ENCODE peak calls at places on chromosome 21, in six cellular contexts. K is Peyer's patch, I is heart right ventricle, H is tibial artery, X is cardiac muscle cell, N is A549. P is an unnamed sample. For H3K4me1, the result is how much of the 10 kb centered on the place peaks cover.

GRCh38 chr21:31117046-31117916 is 79.0 kb upstream of the KRTAP19-8 start:
- DNase-seq in K (no peak), I (no peak), H (no peak), X (no peak), N (no peak), P (no peak)

GRCh38 chr21:29209696-29210095 is 79.3 kb downstream of the MAP3K7CL start:
- DNase-seq in K (no peak), I (no peak), H (no peak), X (no peak), N (no peak), P (no peak)

GRCh38 chr21:28669331-28669730 is 323.3 kb downstream of the LTN1 start:
- DNase-seq in K (no peak), I (no peak), H (no peak), X (no peak), N (no peak), P (no peak)

GRCh38 chr21:33169360-33169759 is 60.4 kb upstream of the IFNAR2 start:
- DNase-seq in K (no peak), I (no peak), H (no peak), X (no peak), N (no peak), P (no peak)

GRCh38 chr21:25171438-25171837 is 435.8 kb downstream of the MRPL39 start:
- DNase-seq in K (no peak), I (no peak), H (no peak), X (no peak), N (no peak), P (no peak)

GRCh38 chr21:33075128-33075527 is 5.2 kb downstream of the OLIG1 start:
- DNase-seq in K (no peak), I (no peak), H (no peak), X (peak), N (no peak), P (no peak)

GRCh38 chr21:29257701-29258100 is 41.0 kb upstream of the BACH1 start:
- DNase-seq in K (no peak), I (no peak), H (no peak), X (no peak), N (no peak), P (no peak)

GRCh38 chr21:33578959-33579542 is 9.4 kb downstream of the DONSON start:
- DNase-seq in K (no peak), I (no peak), H (no peak), X (no peak), N (no peak), P (no peak)

GRCh38 chr21:15826147-15826780 is 96.5 kb downstream of the USP25 start:
- DNase-seq in K (no peak), I (peak), H (no peak), X (peak), N (peak), P (no peak)

GRCh38 chr21:22842875-22843274 is 1844.7 kb downstream of the NCAM2 start:
- DNase-seq in K (no peak), I (no peak), H (no peak), X (peak), N (no peak), P (no peak)

GRCh38 chr21:35696644-35697043 is 363.7 kb downstream of the SETD4 start:
- DNase-seq in K (no peak), I (no peak), H (no peak), X (peak), N (no peak), P (no peak)

GRCh38 chr21:33543505-33544129 is 779 bp downstream of the SON start:
- DNase-seq in K (no peak), I (peak), H (no peak), X (no peak), N (no peak), P (peak)

GRCh38 chr21:25691931-25692330 is 42.8 kb downstream of the ATP5PF start:
- DNase-seq in K (no peak), I (no peak), H (no peak), X (no peak), N (no peak), P (no peak)

GRCh38 chr21:44300262-44300959 is 558 bp downstream of the PFKL start:
- DNase-seq in K (peak), I (peak), H (peak), X (peak), N (peak), P (peak)

GRCh38 chr21:28639742-28640141 is 352.9 kb downstream of the LTN1 start:
- DNase-seq in K (no peak), I (no peak), H (no peak), X (no peak), N (no peak), P (no peak)

GRCh38 chr21:19853709-19854575 is 1144.3 kb upstream of the NCAM2 start:
- DNase-seq in K (peak), I (no peak), H (no peak), X (no peak), N (no peak), P (peak)
- H3K4me1 ChIP-seq in K (under half), I (under half), H (under half), X (under half), N (under half), P (under half)

GRCh38 chr21:26773058-26773457 is 72.2 kb downstream of the ADAMTS1 start:
- DNase-seq in K (no peak), I (no peak), H (no peak), X (no peak), N (no peak), P (no peak)

GRCh38 chr21:26766826-26767325 is 78.3 kb downstream of the ADAMTS1 start:
- DNase-seq in K (no peak), I (no peak), H (no peak), X (no peak), N (no peak), P (no peak)

DNA sequence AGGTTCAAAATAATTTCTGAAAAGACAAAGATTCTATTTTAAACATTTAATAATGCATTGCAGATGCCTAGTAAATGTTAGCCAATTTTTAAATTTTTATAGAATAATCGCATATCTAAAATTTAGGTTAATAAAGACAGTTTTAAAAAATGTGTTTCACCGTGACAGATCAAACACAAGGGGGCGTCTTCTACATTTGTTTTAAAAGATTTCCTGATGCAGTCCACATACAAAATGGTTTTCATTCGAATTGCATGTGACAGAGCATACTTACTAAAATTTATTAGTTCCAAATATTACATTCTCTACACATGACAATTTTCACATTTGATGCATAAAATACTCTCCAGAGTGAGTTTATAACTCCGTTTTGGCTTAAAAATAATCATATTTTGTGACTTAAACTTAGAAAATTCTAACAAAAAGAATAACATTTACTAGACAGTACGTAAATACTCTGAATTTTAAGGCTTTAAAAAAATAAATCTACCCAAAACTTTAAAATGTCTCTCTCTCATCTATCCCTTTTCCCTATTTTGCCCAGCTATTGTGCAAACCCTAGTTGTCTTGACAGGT is 75.5 kb downstream of the ADAMTS1 start:
- DNase-seq in K (no peak), I (peak), H (no peak), X (peak), N (peak), P (no peak)
- TF ChIP-seq CTCF in K (peak), I (peak), H (peak), X (peak), N (no peak), P (peak)

DNA sequence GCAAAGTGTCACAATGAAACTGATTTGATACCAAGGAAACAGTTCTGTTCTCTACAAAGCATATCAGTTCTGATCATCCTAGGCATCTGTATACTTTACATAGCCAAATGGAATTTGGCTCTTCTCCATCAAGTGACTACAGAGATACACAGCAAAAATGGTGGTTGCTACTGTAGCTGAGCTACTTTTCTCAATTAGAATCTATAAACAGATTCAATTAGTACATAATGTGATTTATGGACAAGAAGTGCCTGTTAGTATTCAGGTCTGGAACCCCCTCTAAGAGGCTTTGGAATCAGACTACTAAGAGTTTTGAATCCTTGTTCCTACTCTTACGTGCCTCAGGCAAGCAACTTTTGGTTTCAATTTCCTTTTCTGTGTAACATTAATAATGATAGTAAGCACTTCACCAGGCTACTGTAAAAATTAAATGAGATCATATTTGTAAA is 25.5 kb downstream of the C21orf91 start:
- DNase-seq in K (no peak), I (no peak), H (no peak), X (no peak), N (no peak), P (no peak)
- H3K4me3 ChIP-seq in K (peak), I (peak), H (no peak), X (no peak), N (no peak), P (peak)

DNA sequence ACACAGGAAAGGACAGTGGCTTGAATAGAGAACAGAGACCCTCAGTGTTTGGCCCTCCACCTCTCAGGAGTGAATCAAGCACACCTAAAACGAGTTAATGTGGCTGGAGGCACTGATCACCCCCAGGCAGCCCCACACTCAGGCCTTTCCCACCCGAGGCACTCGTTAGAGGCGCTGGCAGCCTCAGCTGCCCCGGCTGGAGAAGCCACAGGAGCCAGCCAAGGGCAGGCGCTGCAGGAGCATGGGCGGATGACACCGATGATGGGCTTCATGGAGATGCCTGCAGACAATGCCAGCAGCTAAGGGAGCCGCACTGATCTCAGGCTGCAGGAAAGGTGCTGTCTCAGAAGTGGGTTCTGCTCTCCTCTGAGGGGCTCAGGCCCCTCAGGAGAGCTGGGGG is 24.1 kb upstream of the ABCG1 start:
- DNase-seq in K (no peak), I (no peak), H (no peak), X (no peak), N (no peak), P (no peak)
- H3K4me1 ChIP-seq in K (under half), I (under half), H (under half), X (under half), N (under half), P (under half)

GRCh38 chr21:41659791-41660560 is 106.9 kb downstream of the RIPK4 start:
- DNase-seq in K (peak), I (no peak), H (peak), X (no peak), N (peak), P (peak)
- TF ChIP-seq CTCF in K (no peak), I (no peak), H (peak), X (peak), N (no peak), P (no peak)

GRCh38 chr21:34674467-34674866 is 5.7 kb downstream of the CLIC6 start:
- DNase-seq in K (no peak), I (no peak), H (no peak), X (no peak), N (no peak), P (no peak)

GRCh38 chr21:34673006-34673405 is 4.2 kb downstream of the CLIC6 start:
- DNase-seq in K (no peak), I (no peak), H (no peak), X (no peak), N (no peak), P (no peak)

GRCh38 chr21:34670962-34671348 is 2.2 kb downstream of the CLIC6 start:
- DNase-seq in K (no peak), I (no peak), H (no peak), X (no peak), N (no peak), P (no peak)

GRCh38 chr21:34670220-34670961 is 1.6 kb downstream of the CLIC6 start:
- DNase-seq in K (no peak), I (no peak), H (no peak), X (peak), N (no peak), P (peak)

GRCh38 chr21:34671891-34672290 is 3.1 kb downstream of the CLIC6 start:
- DNase-seq in K (no peak), I (no peak), H (no peak), X (no peak), N (no peak), P (no peak)
- H3K4me3 ChIP-seq in K (no peak), I (no peak), H (no peak), X (no peak), N (no peak), P (no peak)

GRCh38 chr21:36706951-36707762 is 8.2 kb downstream of the SIM2 start:
- DNase-seq in K (no peak), I (no peak), H (peak), X (peak), N (no peak), P (no peak)
- H3K4me1 ChIP-seq in K (under half), I (under half), H (half or more), X (under half), N (under half), P (half or more)

DNA sequence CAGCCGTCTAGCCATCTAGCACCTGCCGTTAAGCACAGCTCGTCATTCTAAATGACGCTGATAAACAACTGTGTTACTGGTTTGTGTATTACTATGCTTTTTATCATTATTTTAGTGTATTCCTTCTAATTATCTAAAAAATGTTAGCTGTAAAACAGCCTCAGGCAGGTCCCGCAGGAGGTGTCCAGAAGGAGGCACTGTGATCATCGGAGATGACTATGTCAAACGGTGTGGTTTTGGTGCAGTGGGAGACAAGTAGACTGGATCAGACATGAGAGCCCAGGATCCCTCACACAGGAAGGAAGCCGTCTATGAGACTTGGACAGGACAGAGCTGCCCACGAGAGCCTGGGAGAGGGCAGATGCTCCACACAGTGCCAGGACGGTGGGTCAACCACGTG is 55.3 kb upstream of the COL6A1 start:
- DNase-seq in K (no peak), I (no peak), H (no peak), X (no peak), N (no peak), P (no peak)
- TF ChIP-seq CTCF in K (no peak), I (no peak), H (no peak), X (no peak), N (no peak), P (no peak)

GRCh38 chr21:42923553-42924432 is 1.6 kb downstream of the ERVH48-1 start:
- DNase-seq in K (peak), I (peak), H (peak), X (peak), N (peak), P (peak)

GRCh38 chr21:42922918-42923317 is 2.5 kb downstream of the ERVH48-1 start:
- DNase-seq in K (no peak), I (no peak), H (no peak), X (no peak), N (no peak), P (peak)

GRCh38 chr21:42924433-42924751 is 1.0 kb downstream of the ERVH48-1 start:
- DNase-seq in K (no peak), I (no peak), H (no peak), X (no peak), N (no peak), P (no peak)

GRCh38 chr21:42921912-42922311 is 3.5 kb downstream of the ERVH48-1 start:
- DNase-seq in K (no peak), I (no peak), H (no peak), X (no peak), N (no peak), P (no peak)

DNA sequence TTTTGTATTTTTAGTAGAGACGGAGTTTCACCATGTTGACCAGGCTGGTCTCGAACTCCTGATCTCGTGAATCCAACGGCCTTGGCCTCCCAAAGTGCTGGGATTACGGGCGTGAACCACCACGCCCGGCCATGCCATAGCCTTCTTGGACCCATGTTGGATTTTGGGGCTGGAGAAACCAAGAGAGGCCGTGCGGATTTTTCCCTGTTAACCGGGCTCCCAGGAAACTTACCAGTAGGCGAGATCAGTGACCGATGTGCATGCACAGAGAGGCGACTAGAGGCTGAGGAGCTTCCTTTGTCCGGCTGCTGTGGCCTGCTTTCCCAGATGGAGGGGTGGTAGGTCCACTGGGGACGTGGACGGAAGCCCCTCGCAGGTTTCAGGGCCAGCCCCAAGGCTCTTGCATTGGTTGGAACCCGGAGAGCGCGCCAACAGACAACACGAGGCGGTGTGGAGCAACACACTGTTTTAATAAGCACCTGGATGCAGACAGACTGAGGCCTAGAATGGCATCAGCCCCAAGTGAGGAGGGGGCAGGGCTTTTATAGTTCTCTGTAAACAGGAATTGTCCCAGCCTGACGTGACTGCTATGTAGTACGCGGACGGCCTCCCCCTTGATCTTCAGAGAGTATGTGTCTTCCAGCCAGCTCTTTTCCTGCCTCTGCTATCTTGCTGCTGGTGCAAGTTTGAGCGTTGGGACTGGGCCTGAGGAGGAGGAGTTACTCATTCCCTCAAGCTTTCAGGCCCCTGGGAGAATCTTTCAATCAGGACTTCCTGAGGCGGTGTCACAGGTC is at the start of gene ERVH48-1:
- DNase-seq in K (no peak), I (no peak), H (no peak), X (peak), N (no peak), P (peak)
- H3K4me3 ChIP-seq in K (no peak), I (no peak), H (no peak), X (no peak), N (no peak), P (no peak)